ENCODE peak calls at places on chromosomes 2 and 18, in eight cellular contexts. D is NCI-H345, N is ecto neural progenitor cell, A is NCI-H2171 treated with DMSO at 0.1 percent for 48 hours, B is HEK293T, I is AML-193, W is SW480, Q is DMS53. G is an unnamed sample.

GRCh38 chr2:211879323-211879722 is 659.3 kb downstream of the ERBB4 start:
- DNase-seq in D (no peak), N (no peak), A (no peak), B (no peak), I (peak; percentile 8), W (no peak), Q (peak; percentile 19), G (no peak)

GRCh38 chr2:127225186-127225960 is 5.3 kb upstream of the CYP27C1 start:
- DNase-seq in D (no peak), N (no peak), A (no peak), B (no peak), I (no peak), W (no peak), Q (peak; percentile 15), G (no peak)

GRCh38 chr18:30970201-30970816 is 72.2 kb downstream of the DSC3 start:
- DNase-seq in D (peak; percentile 44), N (no peak), A (peak; percentile 76), B (peak; percentile 48), I (peak; percentile 23), W (peak; percentile 33), Q (peak; percentile 72), G (no peak)

GRCh38 chr2:216151313-216152030 is 42.3 kb downstream of the XRCC5 start:
- DNase-seq in D (no peak), N (no peak), A (no peak), B (no peak), I (no peak), W (no peak), Q (no peak), G (no peak)

GRCh38 chr2:174979996-174980395 is 25.2 kb downstream of the CHN1 start:
- DNase-seq in D (no peak), N (no peak), A (no peak), B (no peak), I (no peak), W (no peak), Q (no peak), G (no peak)

GRCh38 chr18:57542126-57542525 is 44.4 kb downstream of the FECH start:
- DNase-seq in D (no peak), N (no peak), A (peak; percentile 8), B (no peak), I (no peak), W (no peak), Q (no peak), G (no peak)

GRCh38 chr2:20568501-20569463 is 82.1 kb downstream of the HS1BP3 start:
- DNase-seq in D (no peak), N (no peak), A (no peak), B (no peak), I (no peak), W (no peak), Q (no peak), G (no peak)

GRCh38 chr2:205892141-205893064 is 193.6 kb downstream of the INO80D start:
- DNase-seq in D (peak; percentile 94), N (no peak), A (peak; percentile 87), B (no peak), I (no peak), W (no peak), Q (no peak), G (peak; percentile 69)

GRCh38 chr2:127220807-127221527 is 868 bp upstream of the CYP27C1 start:
- DNase-seq in D (no peak), N (peak; percentile 68), A (no peak), B (peak; percentile 48), I (no peak), W (no peak), Q (peak; percentile 50), G (no peak)

GRCh38 chr2:40844353-40845277 is 392.7 kb upstream of the SLC8A1 start:
- DNase-seq in D (no peak), N (no peak), A (no peak), B (peak; percentile 10), I (peak; percentile 14), W (peak; percentile 21), Q (peak; percentile 45), G (no peak)

GRCh38 chr2:78780864-78781583 is 244.5 kb upstream of the REG3G start:
- DNase-seq in D (no peak), N (no peak), A (no peak), B (no peak), I (no peak), W (no peak), Q (no peak), G (no peak)